ENCODE peak calls at places on chromosomes 11 and 22, in seven cellular contexts. M is SK-N-SH, B is HepG2, S is HCT116, O is H1, W is K562, C is GM12878. L is an unnamed sample. For H3K36me3, the result is how much of the 10 kb centered on the place peaks cover.

GRCh38 chr11:134575504-134576230 is 163.6 kb upstream of the B3GAT1 start:
- DNase-seq in O (no peak), C (no peak), S (no peak), B (no peak), W (no peak), M (no peak), L (no peak)

GRCh38 chr11:102495161-102496042 is 35.1 kb downstream of the MMP7 start:
- DNase-seq in B (peak), S (peak), M (peak), C (peak), W (peak), O (peak), L (peak)

GRCh38 chr22:24156146-24156914 is 25.0 kb upstream of the SUSD2 start:
- DNase-seq in B (no peak), S (no peak), W (peak), C (no peak), M (peak), O (no peak), L (no peak)

GRCh38 chr11:73175551-73176144 is 33.5 kb upstream of the FCHSD2 start:
- DNase-seq in B (peak), M (no peak), S (no peak), O (no peak), C (no peak), W (no peak), L (no peak)

GRCh38 chr11:64858467-64859401 is 14.3 kb upstream of the CDC42BPG start:
- DNase-seq in M (no peak), S (no peak), C (no peak), W (no peak), B (no peak), O (no peak), L (no peak)

GRCh38 chr11:128928400-128928799 is 14.3 kb downstream of the TP53AIP1 start:
- DNase-seq in S (no peak), O (no peak), W (no peak), C (peak), B (no peak), M (no peak), L (no peak)

GRCh38 chr11:44831605-44832394 is 105.0 kb downstream of the TSPAN18 start:
- DNase-seq in O (no peak), M (no peak), C (no peak), W (no peak), S (no peak), B (no peak), L (no peak)

GRCh38 chr11:32893947-32894827 is 1.6 kb downstream of the QSER1 start:
- DNase-seq in W (peak), C (peak), S (peak), O (no peak), M (peak), B (peak), L (peak)

GRCh38 chr11:102914238-102915043 is 39.7 kb upstream of the MMP12 start:
- DNase-seq in B (peak), O (peak), S (peak), C (no peak), W (no peak), M (peak), L (peak)

GRCh38 chr11:61961570-61962212 is 5.7 kb downstream of the FTH1 start:
- DNase-seq in O (no peak), W (no peak), C (no peak), S (no peak), B (peak), M (no peak), L (no peak)

GRCh38 chr11:130490682-130491449 is 42.4 kb downstream of the ADAMTS15 start:
- DNase-seq in B (no peak), C (no peak), O (no peak), S (no peak), W (no peak), M (no peak), L (no peak)

GRCh38 chr11:63599211-63600122 is 14.8 kb downstream of the PLAAT3 start:
- DNase-seq in W (peak), M (peak), B (no peak), C (no peak), O (no peak), S (no peak), L (no peak)

GRCh38 chr22:23903328-23903971 is 9.3 kb downstream of the MIF start:
- DNase-seq in B (no peak), O (no peak), S (no peak), C (no peak), M (no peak), W (no peak), L (no peak)

GRCh38 chr11:65646921-65647701 is 9.2 kb downstream of the SIPA1 start:
- DNase-seq in C (no peak), S (no peak), B (no peak), O (no peak), M (peak), W (peak), L (no peak)

GRCh38 chr11:84289381-84289906 is 1003.3 kb upstream of the CCDC90B start:
- DNase-seq in S (no peak), C (peak), W (no peak), B (no peak), O (no peak), M (no peak), L (no peak)

GRCh38 chr11:8262552-8263108 is 1.0 kb downstream of the LMO1 start:
- DNase-seq in M (no peak), W (no peak), S (no peak), C (no peak), B (no peak), O (no peak), L (no peak)

GRCh38 chr11:130675456-130675855 is 227.0 kb downstream of the ADAMTS15 start:
- DNase-seq in B (no peak), W (no peak), O (no peak), M (no peak), C (no peak), S (no peak), L (no peak)

GRCh38 chr11:11982975-11983374 is 25.5 kb downstream of the DKK3 start:
- DNase-seq in C (no peak), O (no peak), M (no peak), B (no peak), S (no peak), W (no peak), L (no peak)

GRCh38 chr11:119759747-119760412 is 30.9 kb upstream of the NECTIN1 start:
- DNase-seq in W (no peak), M (no peak), S (no peak), C (no peak), B (no peak), O (no peak), L (no peak)

GRCh38 chr22:22888509-22889353 is 1.1 kb downstream of the IGLL5 start:
- DNase-seq in S (no peak), C (no peak), O (no peak), M (no peak), B (no peak), W (peak), L (no peak)

GRCh38 chr22:43313497-43314474 is 29.4 kb downstream of the SCUBE1 start:
- DNase-seq in C (no peak), O (no peak), W (no peak), B (no peak), M (no peak), S (no peak), L (no peak)

GRCh38 chr11:133818302-133818701 is 27.0 kb downstream of the SPATA19 start:
- DNase-seq in B (no peak), S (no peak), O (no peak), C (no peak), W (no peak), M (no peak), L (no peak)

GRCh38 chr11:44989831-44990566 is 39.3 kb upstream of the TP53I11 start:
- DNase-seq in O (no peak), S (no peak), C (no peak), M (peak), W (no peak), B (no peak), L (no peak)

GRCh38 chr11:126132319-126132718 is 69.7 kb upstream of the CDON start:
- DNase-seq in W (no peak), M (no peak), O (no peak), B (no peak), C (no peak), S (peak), L (no peak)

GRCh38 chr11:111982019-111982464 is 43.2 kb upstream of the DLAT start:
- DNase-seq in O (peak), C (peak), M (peak), W (peak), B (peak), S (peak), L (no peak)

GRCh38 chr11:134065381-134065780 is 3.5 kb upstream of the JAM3 start:
- DNase-seq in C (no peak), M (no peak), B (no peak), O (no peak), S (no peak), W (no peak), L (no peak)

GRCh38 chr11:115298613-115299012 is 205.6 kb downstream of the CADM1 start:
- DNase-seq in O (no peak), S (no peak), C (no peak), M (no peak), B (no peak), W (no peak), L (no peak)

GRCh38 chr11:105226062-105226461 is 86.5 kb upstream of the CARD18 start:
- DNase-seq in B (no peak), M (no peak), O (no peak), W (no peak), C (no peak), S (no peak), L (no peak)

GRCh38 chr11:79937935-79938334 is 497.1 kb upstream of the TENM4 start:
- DNase-seq in O (no peak), B (no peak), M (no peak), W (no peak), S (no peak), C (no peak), L (no peak)

GRCh38 chr11:60370252-60370810 is 8.0 kb upstream of the MS4A7 start:
- DNase-seq in M (no peak), B (no peak), O (no peak), C (no peak), S (no peak), W (no peak), L (peak)

GRCh38 chr11:118587952-118588351 is 15.7 kb downstream of the ARCN1 start:
- DNase-seq in C (no peak), S (no peak), M (no peak), B (no peak), O (no peak), W (no peak), L (no peak)
- H3K36me3 ChIP-seq in C (under half), S (half or more), M (half or more), B (under half), O (half or more), W (half or more), L (under half)

DNA sequence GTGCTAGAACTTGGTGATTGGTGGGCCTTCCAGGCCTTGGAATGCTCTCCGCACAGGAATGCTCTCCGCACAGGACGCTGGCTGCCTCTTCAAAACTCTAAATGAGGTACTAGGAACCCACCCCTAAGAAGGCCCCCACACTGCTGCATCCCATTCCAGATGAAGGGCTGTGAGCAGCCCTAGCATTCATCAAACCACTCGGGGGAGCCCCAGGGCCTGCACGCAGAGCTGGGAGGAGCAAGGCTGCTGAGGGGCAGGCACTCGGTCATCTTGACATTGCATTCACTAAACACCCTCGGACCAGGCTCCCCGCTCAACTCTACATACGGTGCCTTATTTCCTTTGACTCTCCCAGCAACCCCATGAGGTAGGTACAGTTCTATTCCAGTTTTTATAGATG is 49.2 kb upstream of the EMID1 start:
- DNase-seq in S (no peak), M (no peak), W (no peak), O (no peak), C (no peak), B (peak), L (no peak)
- TF ChIP-seq CTCF in S (no peak), M (no peak), W (peak), O (peak), C (peak), B (peak), L (no peak)

GRCh38 chr11:20407344-20407743 is 19.8 kb downstream of the PRMT3 start:
- DNase-seq in B (no peak), M (no peak), C (no peak), W (no peak), O (no peak), S (no peak), L (no peak)
- TF ChIP-seq SIN3A in B (no peak), M (no peak), C (no peak), W (no peak), O (no peak), S (no peak), L (no peak)

GRCh38 chr11:121520243-121521144 is 67.7 kb upstream of the SORL1-AS1 start:
- DNase-seq in O (no peak), S (no peak), B (no peak), C (no peak), M (no peak), W (no peak), L (no peak)
- H3K36me3 ChIP-seq in O (under half), S (under half), B (under half), C (under half), M (under half), W (under half), L (under half)

DNA sequence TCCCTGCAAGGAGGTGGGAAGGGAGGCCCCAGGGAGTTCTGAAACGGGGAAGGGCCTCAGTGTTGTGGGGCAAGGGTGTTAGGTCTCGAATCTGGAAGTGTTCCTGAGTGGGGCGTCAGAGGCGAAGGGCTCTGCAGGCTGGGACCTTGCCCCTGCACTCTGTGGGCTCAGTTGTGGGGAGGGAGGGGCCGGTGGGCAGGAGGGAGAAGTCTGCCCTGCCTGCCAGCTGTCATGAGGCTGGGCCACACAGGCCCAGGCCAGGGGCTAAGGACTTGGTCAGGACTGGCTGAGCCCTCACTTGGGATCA is at the start of gene CRACR2B:
- DNase-seq in B (no peak), S (no peak), O (no peak), C (no peak), W (no peak), M (no peak), L (no peak)
- TF ChIP-seq CTCF in B (no peak), S (no peak), O (no peak), C (no peak), W (no peak), M (no peak), L (no peak)

DNA sequence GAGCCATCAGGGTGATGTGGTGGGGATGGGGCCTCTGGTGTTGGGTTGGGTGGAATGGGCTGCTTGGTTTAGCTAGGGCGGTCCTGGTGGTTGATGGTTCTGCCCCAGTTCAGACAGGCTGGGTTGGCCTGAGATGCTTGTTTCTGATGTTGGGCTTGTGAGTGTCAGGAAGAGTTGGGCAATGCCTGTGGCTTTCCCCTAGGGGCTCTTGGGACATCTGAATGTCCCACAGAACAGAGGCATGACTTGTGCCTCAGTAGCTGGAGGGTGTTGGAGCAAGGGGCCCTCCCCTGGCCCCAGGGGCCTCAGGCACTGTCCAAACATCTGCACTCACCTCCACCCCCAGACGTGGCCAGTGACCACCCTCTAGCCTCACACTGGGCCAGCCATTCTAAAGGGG is 14.0 kb upstream of the CTSD start:
- DNase-seq in M (no peak), S (no peak), C (no peak), B (no peak), O (no peak), W (no peak), L (no peak)
- TF ChIP-seq SIN3A in M (no peak), S (no peak), C (no peak), B (no peak), O (no peak), W (no peak), L (no peak)

DNA sequence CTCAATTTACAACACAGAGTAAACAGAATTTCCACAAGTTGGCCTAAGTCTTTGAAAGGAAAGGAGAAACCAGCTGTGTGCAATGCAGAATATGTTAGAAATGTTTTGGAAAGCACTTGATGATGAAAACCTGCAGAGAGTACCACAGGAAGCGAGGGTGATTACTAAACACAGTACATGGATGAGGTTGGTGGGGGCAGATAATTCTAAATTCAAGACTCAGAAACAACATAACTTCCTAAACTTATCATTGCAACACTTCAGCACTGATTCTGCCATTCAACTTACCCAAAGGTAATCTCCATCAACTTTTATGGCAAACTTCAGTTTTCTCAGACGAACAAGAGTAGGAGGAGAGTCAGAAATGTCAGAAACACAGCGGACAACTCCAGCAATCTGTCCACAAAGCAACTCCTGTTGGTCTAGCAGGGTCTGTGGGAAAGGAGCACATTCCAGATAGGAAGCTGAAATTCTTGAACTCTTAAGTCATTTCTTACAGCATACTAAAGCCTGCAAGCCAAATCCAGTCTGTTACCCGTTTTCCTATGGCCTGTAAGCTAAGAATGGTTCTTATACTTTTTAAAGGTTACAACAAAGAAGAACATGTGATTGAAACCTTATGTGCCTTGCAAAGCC is 6.8 kb downstream of the HPS4 start:
- DNase-seq in M (no peak), B (peak), W (no peak), S (no peak), O (no peak), C (no peak), L (no peak)
- H3K36me3 ChIP-seq in M (under half), B (under half), W (half or more), S (under half), O (under half), C (under half), L (under half)

GRCh38 chr11:76919467-76919866 is 58.7 kb downstream of the ACER3 start:
- DNase-seq in O (no peak), S (no peak), B (no peak), C (no peak), M (no peak), W (no peak), L (no peak)
- TF ChIP-seq CTCF in O (no peak), S (no peak), B (no peak), C (no peak), M (no peak), W (no peak), L (peak)